ENCODE peak calls at places on chromosomes 2 and 18, in five cellular contexts. V is HFF-Myc, I is choroid plexus epithelial cell, O is left ventricle myocardium inferior, L is AG04450. K is an unnamed sample.

GRCh38 chr2:95268208-95269035 is 5.8 kb upstream of the PROM2 start:
- DNase-seq in L (no peak), V (no peak), I (no peak), O (no peak), K (no peak)

GRCh38 chr2:98013407-98014042 is 17.8 kb upstream of the TMEM131 start:
- DNase-seq in L (peak), V (no peak), O (no peak), I (peak), K (no peak)

GRCh38 chr18:45249306-45249705 is 366.0 kb upstream of the SLC14A2 start:
- DNase-seq in V (no peak), O (no peak), L (no peak), I (peak), K (no peak)

GRCh38 chr18:29874519-29875098 is 1167.9 kb downstream of the DSC3 start:
- DNase-seq in V (peak), I (peak), O (no peak), L (no peak), K (peak)

GRCh38 chr2:128714861-128715312 is 396.2 kb upstream of the HS6ST1 start:
- DNase-seq in O (no peak), V (no peak), L (no peak), I (no peak), K (no peak)

GRCh38 chr2:156399950-156400703 is 36.1 kb upstream of the GPD2 start:
- DNase-seq in V (no peak), I (peak), O (peak), L (peak), K (peak)

GRCh38 chr2:30232801-30233130 is 1.4 kb downstream of the LBH start:
- DNase-seq in I (no peak), V (no peak), L (no peak), O (no peak), K (no peak)

GRCh38 chr18:58848685-58849084 is 16.0 kb upstream of the ZNF532 start:
- DNase-seq in I (peak), O (no peak), L (no peak), V (no peak), K (no peak)

GRCh38 chr2:184425083-184425482 is 173.2 kb upstream of the ZNF804A start:
- DNase-seq in L (no peak), O (no peak), I (no peak), V (no peak), K (no peak)

GRCh38 chr2:16350211-16350610 is 315.4 kb downstream of the CYRIA start:
- DNase-seq in V (no peak), L (no peak), I (no peak), O (no peak), K (no peak)

GRCh38 chr2:188076149-188077056 is 215.3 kb upstream of the GULP1 start:
- DNase-seq in O (no peak), L (no peak), I (peak), V (no peak), K (no peak)

GRCh38 chr2:98476192-98476868 is 31.7 kb downstream of the INPP4A start:
- DNase-seq in L (no peak), O (no peak), I (no peak), V (no peak), K (peak)

GRCh38 chr2:157866666-157867642 is 9.2 kb downstream of the ACVR1 start:
- DNase-seq in V (no peak), I (no peak), O (no peak), L (no peak), K (no peak)

GRCh38 chr2:226308981-226309380 is 490.6 kb downstream of the IRS1 start:
- DNase-seq in L (peak), V (peak), O (no peak), I (peak), K (no peak)

GRCh38 chr2:37670378-37671012 is 947 bp downstream of the CDC42EP3 start:
- DNase-seq in V (no peak), O (no peak), I (peak), L (no peak), K (no peak)

GRCh38 chr2:46960618-46961017 is 45.0 kb upstream of the MCFD2 start:
- DNase-seq in I (no peak), V (no peak), L (no peak), O (no peak), K (no peak)

GRCh38 chr2:55459278-55459677 is 39.6 kb upstream of the CCDC88A start:
- DNase-seq in I (no peak), L (no peak), V (no peak), O (no peak), K (no peak)

GRCh38 chr2:19632327-19633040 is 269.3 kb downstream of the TTC32 start:
- DNase-seq in I (peak), O (peak), L (no peak), V (no peak), K (no peak)

GRCh38 chr2:46827274-46827930 is 88.2 kb downstream of the MCFD2 start:
- DNase-seq in V (no peak), L (no peak), O (no peak), I (peak), K (no peak)

GRCh38 chr18:5993938-5994337 is 98.6 kb upstream of the TMEM200C start:
- DNase-seq in O (no peak), V (no peak), I (no peak), L (no peak), K (no peak)

GRCh38 chr2:47023332-47023731 is 107.7 kb upstream of the MCFD2 start:
- DNase-seq in L (no peak), O (no peak), V (no peak), I (no peak), K (no peak)

GRCh38 chr2:36357506-36358316 is 2.1 kb downstream of the CRIM1 start:
- DNase-seq in L (peak), I (peak), O (peak), V (no peak), K (no peak)

GRCh38 chr18:21997207-21998143 is 171.9 kb upstream of the GATA6 start:
- DNase-seq in L (no peak), V (peak), I (peak), O (no peak), K (peak)

GRCh38 chr2:177296047-177296446 is 31.5 kb upstream of the NFE2L2 start:
- DNase-seq in I (peak), O (no peak), L (no peak), V (no peak), K (peak)

GRCh38 chr18:31977270-31977872 is 34.4 kb upstream of the TRAPPC8 start:
- DNase-seq in O (no peak), L (peak), I (peak), V (peak), K (peak)

GRCh38 chr2:62478093-62478580 is 27.9 kb downstream of the TMEM17 start:
- DNase-seq in I (peak), V (no peak), O (no peak), L (no peak), K (peak)

GRCh38 chr18:63344918-63345317 is 22.1 kb downstream of the KDSR start:
- DNase-seq in I (no peak), V (no peak), O (no peak), L (no peak), K (no peak)

GRCh38 chr2:127176371-127177311 is 43.5 kb downstream of the CYP27C1 start:
- DNase-seq in I (no peak), O (no peak), L (no peak), V (no peak), K (no peak)

DNA sequence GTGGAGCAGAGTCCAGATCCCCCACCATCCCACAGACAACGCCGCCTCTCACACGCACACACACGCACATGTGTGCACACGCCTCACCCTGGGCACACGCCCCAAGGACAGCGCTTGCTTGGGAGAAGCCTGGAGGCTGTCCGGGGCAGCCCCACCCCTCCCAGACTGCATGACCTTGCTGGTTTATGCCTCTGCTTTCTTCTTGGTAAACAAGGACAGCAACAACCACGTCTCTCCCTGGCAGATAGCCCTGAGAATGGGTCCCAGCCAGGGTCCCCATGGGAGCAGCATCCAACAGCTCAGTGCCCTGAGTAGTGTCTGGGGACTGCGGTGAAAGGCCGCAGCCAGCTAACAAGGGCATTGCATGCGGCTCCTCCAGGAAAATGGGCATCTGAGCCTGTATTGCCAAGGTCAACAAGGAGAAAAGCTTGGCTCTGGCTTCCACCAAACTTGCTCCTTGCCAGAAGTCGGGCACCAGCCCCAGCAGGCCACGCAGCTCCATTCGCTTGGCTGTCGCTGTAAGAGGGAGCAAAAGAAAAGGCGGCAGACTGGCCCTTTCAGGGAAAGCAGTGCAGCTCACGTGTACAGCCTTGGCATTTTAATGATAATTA is 234.6 kb downstream of the EIPR1 start:
- DNase-seq in O (no peak), I (no peak), V (no peak), L (no peak), K (no peak)
- H3K4me3 ChIP-seq in O (no peak), I (no peak), V (no peak), L (no peak), K (no peak)

DNA sequence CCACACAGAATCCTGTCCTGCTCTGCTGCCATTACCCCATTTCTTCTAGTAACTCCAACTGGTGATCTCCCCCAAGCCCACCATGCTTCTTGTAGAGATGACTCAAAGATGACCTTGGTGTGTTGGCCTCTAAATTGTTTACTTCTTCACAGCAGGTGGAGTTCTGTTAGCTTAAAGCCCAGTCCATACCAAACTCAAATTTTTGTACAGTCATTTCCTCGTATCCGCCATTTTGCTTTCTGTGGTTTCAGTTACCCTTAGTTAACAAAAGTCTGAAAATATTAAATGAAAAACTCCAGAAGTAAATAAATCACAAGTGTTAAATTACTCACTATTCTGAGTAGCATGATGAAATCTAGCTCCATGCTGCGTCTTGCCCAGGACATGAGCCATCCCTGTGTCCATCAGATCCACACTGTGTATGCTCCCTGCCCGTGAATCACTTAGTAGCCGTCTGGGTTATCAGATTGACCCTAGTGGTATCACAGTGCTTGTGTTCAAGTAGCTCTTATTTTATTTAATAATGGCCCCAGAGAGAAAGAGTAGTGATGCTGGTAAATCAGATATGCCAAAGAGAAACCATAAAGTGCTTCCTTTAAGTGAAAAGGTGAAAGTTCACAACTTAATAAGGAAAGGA is 133.3 kb upstream of the NOL4 start:
- DNase-seq in O (no peak), L (no peak), V (no peak), I (no peak), K (no peak)
- TF ChIP-seq CTCF in O (no peak), L (no peak), V (no peak), I (no peak), K (no peak)

GRCh38 chr18:34773378-34773777 is 63.3 kb downstream of the DTNA start:
- DNase-seq in L (no peak), I (no peak), O (no peak), V (no peak), K (no peak)
- H3K4me3 ChIP-seq in L (no peak), I (no peak), O (no peak), V (no peak), K (no peak)

GRCh38 chr2:170715932-170716777 is 1.0 kb downstream of the SP5 start:
- DNase-seq in L (no peak), O (no peak), I (no peak), V (no peak), K (no peak)

GRCh38 chr2:170717599-170717963 is 2.4 kb downstream of the SP5 start:
- DNase-seq in V (no peak), I (no peak), O (no peak), L (no peak), K (no peak)

GRCh38 chr2:170717991-170718589 is 3.0 kb downstream of the SP5 start:
- DNase-seq in O (no peak), L (no peak), I (no peak), V (no peak), K (no peak)

GRCh38 chr2:170715062-170715931 is at the start of gene SP5:
- DNase-seq in I (peak), V (no peak), L (peak), O (peak), K (peak)

GRCh38 chr2:170716851-170717598 is 1.9 kb downstream of the SP5 start:
- DNase-seq in I (peak), L (no peak), O (peak), V (peak), K (no peak)
- TF ChIP-seq CTCF in I (peak), L (peak), O (peak), V (peak), K (no peak)

GRCh38 chr2:29106980-29107388 is 8.2 kb upstream of the CLIP4 start:
- DNase-seq in O (no peak), V (no peak), L (no peak), I (peak), K (no peak)

GRCh38 chr2:29106241-29106640 is 9.0 kb upstream of the CLIP4 start:
- DNase-seq in O (no peak), L (no peak), V (no peak), I (no peak), K (no peak)

GRCh38 chr2:29110916-29111315 is 4.3 kb upstream of the CLIP4 start:
- DNase-seq in I (peak), O (no peak), V (no peak), L (no peak), K (no peak)

GRCh38 chr2:29108225-29108624 is 7.0 kb upstream of the CLIP4 start:
- DNase-seq in V (no peak), L (peak), I (peak), O (no peak), K (no peak)

DNA sequence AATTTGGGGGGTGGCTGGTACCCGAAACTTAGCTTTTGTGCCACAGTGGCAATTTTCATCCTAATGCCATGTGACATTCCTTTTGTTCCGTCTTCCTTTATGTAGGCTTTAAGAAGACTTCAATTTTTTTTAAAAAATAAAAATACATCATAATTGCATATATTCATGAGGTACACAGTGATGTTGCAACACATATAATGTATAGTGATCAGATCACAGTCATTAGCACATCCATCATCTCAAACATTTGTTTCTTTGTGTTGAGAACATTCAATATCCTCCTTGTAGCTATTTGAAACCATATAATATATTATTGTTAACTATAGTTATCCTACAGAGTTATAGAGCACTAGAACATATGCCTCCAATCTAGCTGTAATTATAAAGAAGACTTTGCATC is 6.0 kb upstream of the CLIP4 start:
- DNase-seq in I (no peak), L (no peak), V (no peak), O (no peak), K (no peak)
- H3K4me3 ChIP-seq in I (no peak), L (no peak), V (no peak), O (no peak), K (no peak)

DNA sequence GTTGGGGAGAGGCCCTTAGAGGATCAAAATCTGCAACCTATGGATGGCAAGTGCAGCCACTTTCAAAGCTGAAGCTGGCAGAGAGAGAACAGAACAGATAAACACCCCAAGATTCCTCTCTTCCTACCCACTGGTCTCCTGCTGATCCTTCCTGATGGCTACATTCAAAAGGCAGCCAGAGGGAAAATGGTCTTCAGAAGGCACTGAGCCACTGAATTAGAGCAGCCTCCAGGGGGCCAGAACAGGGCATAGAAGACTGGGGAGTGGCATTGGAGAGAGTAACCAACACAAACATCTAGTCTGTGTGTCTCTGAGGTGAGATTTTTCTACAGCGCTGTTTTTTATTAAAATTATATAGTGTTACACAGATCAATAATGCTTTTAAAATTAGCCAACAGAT is 432.6 kb downstream of the PARD3B start:
- DNase-seq in L (no peak), O (no peak), I (no peak), V (no peak), K (no peak)
- TF ChIP-seq CTCF in L (peak), O (no peak), I (peak), V (no peak), K (no peak)

K was measured in LNCaP clone FGC.